ENCODE peak calls at places on chromosomes 2 and 18, in seven cellular contexts. V is T-cell; E is NCI-H1092; F is NCI-H146; W is activated naive CD4-positive, alpha-beta T cell treated with Interleukin-2 at 50 U/mL for 16 hours; H is PC-3; L is WERI-Rb-1. P is an unnamed sample.

GRCh38 chr2:239040152-239040761 is 192.4 kb downstream of the TWIST2 start:
- DNase-seq in H (no peak), F (no peak), L (no peak), V (no peak), W (no peak), E (no peak), P (no peak)

GRCh38 chr2:224175538-224175937 is 136.5 kb upstream of the SERPINE2 start:
- DNase-seq in W (no peak), L (no peak), H (no peak), E (no peak), F (no peak), V (no peak), P (no peak)

GRCh38 chr2:146984014-146984413 is 860.8 kb upstream of the ACVR2A start:
- DNase-seq in H (no peak), E (no peak), L (no peak), V (no peak), W (no peak), F (no peak), P (no peak)

GRCh38 chr2:164756773-164757172 is 84.8 kb downstream of the COBLL1 start:
- DNase-seq in E (no peak), F (no peak), V (no peak), L (no peak), W (no peak), H (no peak), P (no peak)

GRCh38 chr2:117536139-117536538 is 278.4 kb upstream of the DDX18 start:
- DNase-seq in V (no peak), L (no peak), E (no peak), H (peak; percentile 29), W (no peak), F (no peak), P (no peak)

GRCh38 chr18:74430811-74431571 is 26.1 kb downstream of the DIPK1C start:
- DNase-seq in E (no peak), F (no peak), V (no peak), W (no peak), L (peak; percentile 54), H (no peak), P (no peak)

GRCh38 chr2:242085941-242086621 is 216.6 kb downstream of the RTP5 start:
- DNase-seq in W (peak; percentile 17), H (peak; percentile 2), L (no peak), E (no peak), F (no peak), V (no peak), P (no peak)

GRCh38 chr18:70376914-70377258 is 88.0 kb downstream of the SOCS6 start:
- DNase-seq in V (no peak), L (no peak), W (no peak), F (no peak), E (no peak), H (no peak), P (no peak)

GRCh38 chr18:75128911-75129716 is 79.8 kb downstream of the PTGR3 start:
- DNase-seq in V (no peak), H (no peak), W (no peak), E (no peak), L (peak; percentile 5), F (no peak), P (no peak)

GRCh38 chr2:240585681-240586197 is 795 bp upstream of the CAPN10 start:
- DNase-seq in H (no peak), W (no peak), E (no peak), V (no peak), L (no peak), F (no peak), P (no peak)

GRCh38 chr2:216300921-216301320 is 71.4 kb downstream of the MARCHF4 start:
- DNase-seq in W (no peak), E (no peak), H (no peak), V (no peak), F (peak; percentile 20), L (no peak), P (no peak)

GRCh38 chr2:105403785-105404698 is 5.2 kb upstream of the FHL2 start:
- DNase-seq in H (peak; percentile 95), V (no peak), F (no peak), L (peak; percentile 43), W (no peak), E (no peak), P (no peak)

GRCh38 chr2:112483047-112483473 is 1.1 kb downstream of the TTL start:
- DNase-seq in W (peak; percentile 7), L (peak; percentile 44), E (no peak), F (peak; percentile 74), H (peak; percentile 58), V (no peak), P (no peak)

GRCh38 chr2:217934321-217935131 is 68.3 kb downstream of the TNS1 start:
- DNase-seq in H (peak; percentile 22), E (no peak), L (no peak), V (no peak), F (no peak), W (no peak), P (no peak)

GRCh38 chr18:79328917-79329316 is 66.8 kb upstream of the NFATC1 start:
- DNase-seq in F (peak; percentile 48), W (no peak), H (no peak), L (no peak), V (no peak), E (no peak), P (no peak)

GRCh38 chr2:223508372-223508771 is 93.8 kb downstream of the SCG2 start:
- DNase-seq in E (no peak), H (no peak), W (no peak), F (no peak), V (no peak), L (no peak), P (no peak)

GRCh38 chr18:61870151-61870550 is 22.7 kb downstream of the RNF152 start:
- DNase-seq in H (no peak), V (no peak), F (no peak), L (no peak), W (no peak), E (no peak), P (no peak)

GRCh38 chr2:156189143-156189542 is 143.4 kb downstream of the NR4A2 start:
- DNase-seq in E (no peak), F (peak; percentile 89), H (no peak), L (no peak), V (no peak), W (no peak), P (no peak)

GRCh38 chr2:193462411-193462810 is 1267.7 kb upstream of the TMEFF2 start:
- DNase-seq in V (no peak), L (no peak), H (no peak), F (no peak), E (no peak), W (no peak), P (no peak)

P was measured in T-helper 9 cell.